ENCODE peak calls at places on chromosomes 2 and 18, in ten cellular contexts. N is fibroblast of lung; G is IMR-90; D is mesendoderm; H is aorta; B is mammary epithelial cell; T is CD8-positive, alpha-beta T cell; V is HepG2; O is spleen; Q is ovary. L is an unnamed sample. For H3K4me1, the result is how much of the 10 kb centered on the place peaks cover.

GRCh38 chr2:10638093-10638492 is 51.7 kb downstream of the NOL10 start:
- DNase-seq in N (no peak), D (no peak), H (no peak), B (no peak), O (no peak), G (no peak), T (no peak), Q (no peak), V (no peak), L (no peak)

GRCh38 chr2:74551942-74552913 is 1.5 kb downstream of the LOXL3 start:
- DNase-seq in Q (no peak), T (no peak), D (no peak), N (no peak), B (no peak), H (peak), V (no peak), O (no peak), G (no peak), L (no peak)

GRCh38 chr18:22710628-22711380 is 222.3 kb upstream of the RBBP8 start:
- DNase-seq in Q (peak), T (no peak), G (peak), H (peak), N (peak), O (no peak), D (peak), V (no peak), B (peak), L (peak)

GRCh38 chr18:72847771-72848170 is 20.0 kb downstream of the NETO1 start:
- DNase-seq in N (no peak), Q (no peak), T (no peak), H (no peak), D (peak), B (no peak), G (no peak), O (no peak), V (no peak), L (no peak)

GRCh38 chr2:220855296-220855695 is 716.8 kb downstream of the EPHA4 start:
- DNase-seq in B (peak), N (peak), V (no peak), Q (no peak), T (no peak), H (no peak), D (no peak), G (peak), O (no peak), L (no peak)

GRCh38 chr2:3253913-3254437 is 123.6 kb downstream of the EIPR1 start:
- DNase-seq in Q (no peak), V (no peak), O (no peak), G (no peak), T (no peak), D (no peak), H (no peak), B (no peak), N (no peak), L (no peak)

GRCh38 chr18:46481048-46481846 is 175.8 kb downstream of the LOXHD1 start:
- DNase-seq in B (no peak), O (no peak), D (peak), V (peak), N (peak), H (no peak), Q (no peak), G (peak), T (peak), L (peak)

GRCh38 chr18:670456-670996 is 13.1 kb downstream of the TYMS start:
- DNase-seq in V (no peak), B (no peak), T (no peak), G (no peak), D (no peak), Q (no peak), H (no peak), O (no peak), N (no peak), L (no peak)

GRCh38 chr2:74546004-74546403 is 7.7 kb downstream of the LOXL3 start:
- DNase-seq in O (no peak), D (peak), H (no peak), N (no peak), G (no peak), V (no peak), T (no peak), B (no peak), Q (no peak), L (no peak)

GRCh38 chr18:8526316-8526715 is 82.9 kb upstream of the RAB12 start:
- DNase-seq in N (no peak), T (no peak), Q (no peak), G (no peak), O (no peak), H (no peak), B (no peak), V (no peak), D (no peak), L (no peak)

GRCh38 chr2:37636209-37637077 is 35.0 kb downstream of the CDC42EP3 start:
- DNase-seq in O (peak), D (no peak), N (no peak), B (no peak), G (no peak), H (no peak), T (no peak), Q (no peak), V (no peak), L (no peak)

GRCh38 chr2:149143734-149144133 is 105.2 kb downstream of the LYPD6B start:
- DNase-seq in G (no peak), H (no peak), B (no peak), D (no peak), T (no peak), V (no peak), O (no peak), N (no peak), Q (no peak), L (no peak)

GRCh38 chr2:217108086-217108485 is 248.2 kb upstream of the TNP1 start:
- DNase-seq in O (no peak), H (no peak), N (no peak), V (no peak), B (no peak), G (no peak), D (no peak), T (no peak), Q (no peak), L (no peak)

GRCh38 chr2:17756629-17757028 is 2.7 kb downstream of the GEN1 start:
- DNase-seq in Q (no peak), T (no peak), N (peak), D (no peak), V (no peak), B (no peak), G (peak), O (no peak), H (no peak), L (no peak)

GRCh38 chr2:33030326-33030725 is 83.6 kb downstream of the LTBP1 start:
- DNase-seq in Q (no peak), V (no peak), T (no peak), B (no peak), N (no peak), D (peak), G (no peak), H (no peak), O (no peak), L (no peak)

GRCh38 chr18:3596324-3597158 is 146.6 kb downstream of the TGIF1 start:
- DNase-seq in N (peak), O (peak), B (peak), D (peak), T (peak), H (peak), Q (peak), G (peak), V (peak), L (peak)

GRCh38 chr2:128473175-128474013 is 154.7 kb upstream of the HS6ST1 start:
- DNase-seq in N (peak), H (peak), Q (no peak), G (peak), V (no peak), D (peak), B (no peak), T (peak), O (no peak), L (peak)

GRCh38 chr2:118121986-118122767 is 33.9 kb downstream of the INSIG2 start:
- DNase-seq in Q (no peak), G (no peak), H (no peak), N (no peak), V (no peak), O (no peak), B (peak), D (no peak), T (no peak), L (no peak)

GRCh38 chr2:32807662-32808061 is 139.1 kb upstream of the LTBP1 start:
- DNase-seq in B (no peak), H (no peak), Q (no peak), D (no peak), V (no peak), G (no peak), N (no peak), T (no peak), O (no peak), L (no peak)

GRCh38 chr2:16126969-16127940 is 186.9 kb downstream of the MYCN start:
- DNase-seq in G (no peak), N (no peak), H (no peak), T (no peak), O (no peak), V (no peak), B (no peak), Q (no peak), D (no peak), L (peak)

GRCh38 chr2:193966590-193966989 is 1690.4 kb upstream of the SLC39A10 start:
- DNase-seq in N (peak), D (peak), B (peak), H (no peak), O (no peak), V (no peak), G (peak), T (no peak), Q (no peak), L (no peak)

GRCh38 chr2:14297340-14297739 is 335.2 kb upstream of the LRATD1 start:
- DNase-seq in N (no peak), T (no peak), O (no peak), D (no peak), V (no peak), Q (no peak), H (no peak), B (peak), G (no peak), L (no peak)

GRCh38 chr2:11750917-11751316 is 4.5 kb downstream of the LPIN1 start:
- DNase-seq in V (no peak), G (no peak), N (no peak), D (no peak), B (peak), H (no peak), T (peak), O (no peak), Q (no peak), L (no peak)

GRCh38 chr2:217331577-217332139 is 471.8 kb upstream of the TNP1 start:
- DNase-seq in H (no peak), D (peak), T (no peak), N (no peak), B (peak), Q (no peak), G (peak), O (no peak), V (peak), L (no peak)

GRCh38 chr2:200125463-200125862 is 170.1 kb downstream of the MAIP1 start:
- DNase-seq in D (no peak), T (no peak), N (no peak), B (no peak), V (no peak), G (no peak), H (no peak), O (no peak), Q (no peak), L (peak)

GRCh38 chr18:35095983-35096676 is 54.9 kb downstream of the MAPRE2 start:
- DNase-seq in D (no peak), V (no peak), N (peak), B (peak), T (no peak), Q (no peak), G (peak), O (no peak), H (no peak), L (no peak)

GRCh38 chr18:12990128-12990485 is 1.1 kb upstream of the CEP192 start:
- DNase-seq in H (no peak), G (no peak), N (no peak), V (no peak), T (peak), D (no peak), B (peak), Q (no peak), O (no peak), L (no peak)

DNA sequence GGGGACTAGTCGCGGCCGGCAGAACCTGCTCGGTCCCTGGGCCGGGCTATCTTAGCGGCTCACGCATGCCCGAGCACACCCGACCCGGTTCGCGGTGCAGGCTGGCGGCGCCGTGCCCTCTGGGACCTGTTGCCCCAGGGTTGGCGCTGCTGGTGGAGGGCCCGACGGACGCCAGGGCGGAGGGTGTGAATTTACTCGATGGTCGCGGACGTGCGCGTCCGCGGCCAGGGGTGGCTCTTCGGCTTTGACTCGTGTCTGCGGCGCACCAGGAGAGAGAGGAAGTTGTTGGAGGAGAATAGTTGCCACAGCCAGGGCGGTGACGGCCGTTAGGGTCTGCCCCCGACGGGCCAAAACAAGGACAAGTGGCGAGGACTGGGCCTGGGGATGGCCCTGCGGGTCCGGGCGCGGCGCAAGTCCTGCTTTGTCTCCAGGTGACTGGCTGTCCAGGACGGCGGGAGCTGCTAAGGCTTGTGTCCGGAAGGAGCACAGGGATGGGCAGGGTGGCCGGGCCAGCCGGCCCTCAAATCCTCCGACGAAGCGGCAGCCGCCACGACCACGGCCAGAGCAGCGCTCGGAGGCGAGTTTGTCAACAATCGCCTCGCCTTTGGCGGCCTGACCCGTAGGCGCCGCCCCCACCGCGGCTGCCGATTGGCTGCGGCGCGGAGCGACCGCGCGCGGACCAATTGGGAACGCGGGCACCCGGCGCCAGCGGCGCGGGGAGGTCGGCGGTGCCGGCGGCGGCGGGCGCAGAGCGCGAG is 1.3 kb downstream of the BCL2L11 start:
- DNase-seq in B (peak), D (peak), Q (peak), T (peak), G (peak), V (peak), H (peak), O (peak), N (peak), L (peak)
- H3K27ac ChIP-seq in B (peak), D (no peak), Q (no peak), T (peak), G (no peak), V (peak), H (no peak), O (no peak), N (peak), L (peak)

GRCh38 chr2:233929352-233929843 is 12.2 kb downstream of the TRPM8 start:
- DNase-seq in N (no peak), V (no peak), D (peak), T (no peak), H (no peak), B (no peak), G (no peak), Q (no peak), O (no peak), L (no peak)
- H3K4me1 ChIP-seq in N (under half), V (under half), D (under half), T (under half), H (under half), B (under half), G (under half), Q (under half), O (under half), L (under half)

GRCh38 chr2:95041060-95041823 is 15.7 kb downstream of the MAL start:
- DNase-seq in V (no peak), H (no peak), G (no peak), D (no peak), T (no peak), Q (no peak), N (no peak), B (no peak), O (no peak), L (no peak)
- H3K27ac ChIP-seq in V (no peak), H (no peak), G (no peak), D (no peak), T (no peak), Q (no peak), N (no peak), B (no peak), O (no peak), L (no peak)

GRCh38 chr2:207107551-207107950 is 58.2 kb downstream of the KLF7 start:
- DNase-seq in G (no peak), Q (no peak), V (no peak), H (no peak), O (peak), T (no peak), N (no peak), D (no peak), B (no peak), L (no peak)

GRCh38 chr2:207110310-207110709 is 55.4 kb downstream of the KLF7 start:
- DNase-seq in H (no peak), N (no peak), D (no peak), T (no peak), G (no peak), Q (no peak), B (no peak), O (no peak), V (no peak), L (no peak)

GRCh38 chr2:207108440-207108839 is 57.3 kb downstream of the KLF7 start:
- DNase-seq in V (no peak), B (no peak), O (no peak), T (no peak), Q (no peak), N (no peak), G (no peak), H (no peak), D (no peak), L (no peak)

GRCh38 chr2:207109768-207110167 is 56.0 kb downstream of the KLF7 start:
- DNase-seq in T (no peak), N (no peak), O (no peak), D (no peak), Q (no peak), H (no peak), G (no peak), B (no peak), V (no peak), L (no peak)

GRCh38 chr2:207107120-207107519 is 58.6 kb downstream of the KLF7 start:
- DNase-seq in B (no peak), N (no peak), H (no peak), V (no peak), O (no peak), T (no peak), D (no peak), G (no peak), Q (no peak), L (no peak)
- H3K4me1 ChIP-seq in B (under half), N (under half), H (under half), V (under half), O (under half), T (under half), D (under half), G (under half), Q (under half), L (under half)

GRCh38 chr2:172177581-172177980 is 74.9 kb upstream of the DLX2 start:
- DNase-seq in G (no peak), O (no peak), H (no peak), V (no peak), T (no peak), D (no peak), B (no peak), Q (no peak), N (no peak), L (no peak)
- H3K27ac ChIP-seq in G (no peak), O (no peak), H (no peak), V (no peak), T (no peak), D (no peak), B (peak), Q (no peak), N (no peak), L (no peak)

DNA sequence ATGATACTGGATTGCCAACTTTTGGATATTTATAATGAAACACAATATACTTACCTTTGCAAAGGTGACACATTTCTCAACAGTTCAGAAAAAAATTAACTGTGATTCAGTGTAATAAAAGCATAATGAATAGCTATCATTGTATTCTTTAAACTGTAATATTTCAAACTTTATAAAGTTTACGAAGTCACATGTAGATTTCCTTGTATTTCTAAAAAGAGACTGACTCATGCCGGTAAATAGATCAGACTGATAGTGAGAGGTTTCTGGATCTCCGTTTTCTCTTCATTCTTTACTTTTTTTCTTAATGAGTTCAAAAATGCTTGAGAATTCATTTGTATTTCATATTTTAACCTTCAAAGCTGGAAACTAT is 70.1 kb downstream of the EML4 start:
- DNase-seq in D (no peak), N (no peak), G (no peak), Q (no peak), H (no peak), B (peak), T (no peak), V (no peak), O (no peak), L (no peak)
- H3K4me1 ChIP-seq in D (under half), N (under half), G (under half), Q (under half), H (under half), B (under half), T (under half), V (half or more), O (under half), L (under half)

GRCh38 chr2:1136071-1136470 is 185.4 kb downstream of the SNTG2 start:
- DNase-seq in Q (no peak), T (no peak), N (peak), D (peak), H (no peak), V (no peak), B (no peak), G (peak), O (no peak), L (no peak)

GRCh38 chr2:1141079-1141478 is 190.4 kb downstream of the SNTG2 start:
- DNase-seq in G (no peak), B (no peak), N (no peak), O (no peak), H (no peak), T (no peak), Q (no peak), D (no peak), V (no peak), L (no peak)

GRCh38 chr2:1136807-1137663 is 186.4 kb downstream of the SNTG2 start:
- DNase-seq in Q (no peak), D (no peak), N (no peak), H (no peak), V (no peak), O (no peak), G (no peak), B (no peak), T (no peak), L (no peak)

GRCh38 chr2:1140389-1141003 is 189.8 kb downstream of the SNTG2 start:
- DNase-seq in T (peak), N (peak), B (peak), O (no peak), D (peak), H (no peak), G (no peak), V (peak), Q (no peak), L (no peak)

GRCh38 chr2:1137992-1138391 is 187.3 kb downstream of the SNTG2 start:
- DNase-seq in Q (no peak), B (no peak), G (no peak), O (no peak), V (no peak), D (peak), N (no peak), T (no peak), H (no peak), L (no peak)
- H3K27ac ChIP-seq in Q (no peak), B (no peak), G (no peak), O (no peak), V (no peak), D (no peak), N (no peak), T (no peak), H (no peak), L (no peak)

GRCh38 chr2:147659051-147659450 is 185.8 kb upstream of the ACVR2A start:
- DNase-seq in Q (no peak), T (no peak), G (peak), B (no peak), D (no peak), H (no peak), O (no peak), V (no peak), N (peak), L (no peak)
- H3K4me1 ChIP-seq in Q (under half), T (under half), G (under half), B (under half), D (under half), H (under half), O (under half), V (under half), N (under half), L (under half)

GRCh38 chr2:75573145-75573878 is 12.6 kb upstream of the EVA1A start:
- DNase-seq in D (no peak), G (no peak), V (no peak), H (no peak), T (no peak), B (peak), O (no peak), Q (no peak), N (no peak), L (no peak)
- H3K27ac ChIP-seq in D (no peak), G (no peak), V (no peak), H (no peak), T (no peak), B (peak), O (no peak), Q (no peak), N (no peak), L (no peak)

GRCh38 chr2:112162341-112162740 is 24.2 kb downstream of the FBLN7 start:
- DNase-seq in T (no peak), H (no peak), G (no peak), Q (no peak), B (no peak), N (no peak), V (no peak), O (no peak), D (no peak), L (no peak)

GRCh38 chr2:112162956-112163355 is 24.8 kb downstream of the FBLN7 start:
- DNase-seq in H (no peak), N (no peak), Q (no peak), T (no peak), D (no peak), V (no peak), O (no peak), G (no peak), B (no peak), L (no peak)

GRCh38 chr2:112159454-112159921 is 21.3 kb downstream of the FBLN7 start:
- DNase-seq in T (no peak), O (peak), V (no peak), D (no peak), B (no peak), Q (no peak), H (no peak), G (no peak), N (no peak), L (no peak)

GRCh38 chr2:112161431-112162145 is 23.4 kb downstream of the FBLN7 start:
- DNase-seq in O (no peak), V (no peak), Q (no peak), N (no peak), H (no peak), D (no peak), T (no peak), G (no peak), B (no peak), L (no peak)

GRCh38 chr2:112160591-112161250 is 22.5 kb downstream of the FBLN7 start:
- DNase-seq in H (no peak), D (no peak), T (no peak), N (no peak), G (no peak), Q (no peak), O (no peak), V (no peak), B (no peak), L (no peak)
- H3K4me1 ChIP-seq in H (under half), D (under half), T (under half), N (under half), G (under half), Q (under half), O (under half), V (under half), B (under half), L (under half)